ENCODE peak calls at places on chromosomes 3 and 15, in five cellular contexts. S, Z, Q, H and B are unnamed samples.
A peak's percentile ranks its signal among the peaks of the same experiment; 100 is the strongest.

GRCh38 chr3:156826144-156826895 is at the start of gene LEKR1:
- DNase-seq in S (peak; percentile 85), Z (peak; percentile 85), Q (peak; percentile 59), H (peak; percentile 98), B (peak; percentile 97)

GRCh38 chr15:91541286-91541685 is 312.2 kb upstream of the SLCO3A1 start:
- DNase-seq in S (no peak), Z (no peak), Q (no peak), H (peak; percentile 42), B (no peak)

GRCh38 chr15:35533130-35534110 is 12.5 kb downstream of the DPH6 start:
- DNase-seq in S (no peak), Z (no peak), Q (no peak), H (peak; percentile 85), B (peak; percentile 24)

GRCh38 chr3:176526942-176527341 is 670.3 kb downstream of the TBL1XR1 start:
- DNase-seq in S (no peak), Z (no peak), Q (no peak), H (no peak), B (no peak)

GRCh38 chr3:94811836-94812235 is 749.0 kb downstream of the NSUN3 start:
- DNase-seq in S (no peak), Z (no peak), Q (no peak), H (no peak), B (no peak)

GRCh38 chr3:149442845-149443544 is 31.5 kb upstream of the TM4SF4 start:
- DNase-seq in S (no peak), Z (no peak), Q (no peak), H (peak; percentile 89), B (peak; percentile 76)

GRCh38 chr15:63473999-63474809 is 30.2 kb upstream of the USP3 start:
- DNase-seq in S (peak; percentile 61), Z (peak; percentile 62), Q (no peak), H (peak; percentile 90), B (peak; percentile 97)

GRCh38 chr3:42556089-42556632 is 25.6 kb downstream of the SEC22C start:
- DNase-seq in S (no peak), Z (no peak), Q (no peak), H (no peak), B (peak; percentile 29)

GRCh38 chr3:73056365-73057150 is 4.9 kb upstream of the EBLN2 start:
- DNase-seq in S (no peak), Z (no peak), Q (no peak), H (peak; percentile 62), B (peak; percentile 70)
- H3K27ac ChIP-seq in S (no peak overlapping the region), Z (no peak overlapping the region), Q (no peak overlapping the region), H (no peak overlapping the region), B (no peak overlapping the region)

GRCh38 chr15:70182858-70183695 is 85.4 kb upstream of the TLE3 start:
- DNase-seq in S (peak; percentile 52), Z (no peak), Q (no peak), H (no peak), B (no peak)

GRCh38 chr15:70186152-70186551 is 88.4 kb upstream of the TLE3 start:
- DNase-seq in S (no peak), Z (no peak), Q (no peak), H (no peak), B (no peak)

GRCh38 chr15:70187331-70187730 is 89.6 kb upstream of the TLE3 start:
- DNase-seq in S (no peak), Z (no peak), Q (no peak), H (no peak), B (no peak)

GRCh38 chr15:70188286-70188685 is 90.6 kb upstream of the TLE3 start:
- DNase-seq in S (no peak), Z (no peak), Q (no peak), H (no peak), B (no peak)

GRCh38 chr15:70185251-70185711 is 87.6 kb upstream of the TLE3 start:
- DNase-seq in S (no peak), Z (no peak), Q (no peak), H (no peak), B (no peak)
- H3K14ac ChIP-seq in S (no peak overlapping the region), Z (no peak overlapping the region), Q (no peak overlapping the region), H (no peak overlapping the region), B (no peak overlapping the region)

DNA sequence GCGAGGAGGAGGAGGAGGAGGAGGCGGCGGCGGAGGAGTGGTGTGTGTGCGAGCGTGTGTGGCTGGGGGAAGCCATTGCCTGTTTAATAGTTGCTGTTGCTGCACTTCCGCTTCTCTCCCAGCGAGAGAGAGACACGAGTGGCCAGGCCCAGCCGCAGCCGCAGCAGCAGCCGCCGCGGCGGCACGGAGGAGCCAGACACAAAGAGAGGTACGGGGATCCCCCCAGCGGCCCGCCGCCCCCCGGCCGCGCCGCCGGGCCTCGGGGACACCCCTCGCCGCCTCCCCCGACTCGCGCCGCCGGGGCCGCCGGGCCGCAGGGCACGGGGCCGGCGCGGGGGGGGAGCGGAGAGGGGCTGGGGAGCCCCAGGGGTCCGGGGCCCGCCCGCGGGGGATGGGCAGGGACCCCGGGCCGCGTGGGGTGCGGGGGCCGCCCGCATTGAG is at the start of gene UBE2E1:
- DNase-seq in S (peak; percentile 67), Z (no peak), Q (peak; percentile 42), H (peak; percentile 72), B (peak; percentile 85)
- H2BK15ac ChIP-seq in S (no peak within 1 kb of the TSS), Z (peak within 1 kb of the TSS; percentile 46), Q (peak within 1 kb of the TSS; percentile 94), H (no peak within 1 kb of the TSS), B (peak within 1 kb of the TSS; percentile 97)

GRCh38 chr15:100903191-100903590 is 16.0 kb upstream of the LRRK1 start:
- DNase-seq in S (no peak), Z (no peak), Q (no peak), H (no peak), B (no peak)
- H3K27ac ChIP-seq in S (no peak overlapping the region), Z (no peak overlapping the region), Q (no peak overlapping the region), H (no peak overlapping the region), B (no peak overlapping the region)

GRCh38 chr15:57149196-57149595 is 227.1 kb upstream of the CGNL1 start:
- DNase-seq in S (no peak), Z (no peak), Q (no peak), H (peak; percentile 51), B (no peak)
- H3K14ac ChIP-seq in S (no peak overlapping the region), Z (no peak overlapping the region), Q (no peak overlapping the region), H (no peak overlapping the region), B (no peak overlapping the region)